ENCODE peak calls at places on chromosomes 1 and 21, in ten cellular contexts. One of them, this sample, is unnamed.

GRCh38 chr1:244340396-244340795 is 111.3 kb downstream of the ADSS2 start:
- DNase-seq in IMR-90: no peak
- DNase-seq in left cardiac atrium: no peak
- DNase-seq in EH: no peak
- DNase-seq in Karpas-422: peak
- DNase-seq in M059J: no peak
- DNase-seq in T1000: no peak
- DNase-seq in endodermal cell: peak
- DNase-seq in HT1080: no peak
- DNase-seq in activated CD8-positive, alpha-beta memory T cell treated with anti-CD3 and anti-CD28 coated beads, Interleukin-2, amount 50 U/mL, for 48 hours: no peak
- DNase-seq in this sample: no peak

GRCh38 chr1:24074817-24075725 is 36.9 kb downstream of the MYOM3 start:
- DNase-seq in IMR-90: no peak
- DNase-seq in left cardiac atrium: no peak
- DNase-seq in EH: no peak
- DNase-seq in Karpas-422: no peak
- DNase-seq in M059J: peak
- DNase-seq in T1000: no peak
- DNase-seq in endodermal cell: no peak
- DNase-seq in HT1080: no peak
- DNase-seq in activated CD8-positive, alpha-beta memory T cell treated with anti-CD3 and anti-CD28 coated beads, Interleukin-2, amount 50 U/mL, for 48 hours: no peak
- DNase-seq in this sample: no peak

GRCh38 chr1:63674865-63675815 is 81.9 kb downstream of the PGM1 start:
- DNase-seq in IMR-90: no peak
- DNase-seq in left cardiac atrium: no peak
- DNase-seq in EH: no peak
- DNase-seq in Karpas-422: no peak
- DNase-seq in M059J: no peak
- DNase-seq in T1000: no peak
- DNase-seq in endodermal cell: no peak
- DNase-seq in HT1080: no peak
- DNase-seq in activated CD8-positive, alpha-beta memory T cell treated with anti-CD3 and anti-CD28 coated beads, Interleukin-2, amount 50 U/mL, for 48 hours: no peak
- DNase-seq in this sample: peak

GRCh38 chr1:78003070-78003751 is 1.5 kb upstream of the DNAJB4 start:
- DNase-seq in IMR-90: no peak
- DNase-seq in left cardiac atrium: no peak
- DNase-seq in EH: no peak
- DNase-seq in Karpas-422: peak
- DNase-seq in M059J: no peak
- DNase-seq in T1000: no peak
- DNase-seq in endodermal cell: no peak
- DNase-seq in HT1080: no peak
- DNase-seq in activated CD8-positive, alpha-beta memory T cell treated with anti-CD3 and anti-CD28 coated beads, Interleukin-2, amount 50 U/mL, for 48 hours: no peak
- DNase-seq in this sample: no peak

GRCh38 chr21:36065497-36066036 is 4.3 kb upstream of the CBR1 start:
- DNase-seq in IMR-90: peak
- DNase-seq in left cardiac atrium: no peak
- DNase-seq in EH: peak
- DNase-seq in Karpas-422: no peak
- DNase-seq in M059J: peak
- DNase-seq in T1000: no peak
- DNase-seq in endodermal cell: no peak
- DNase-seq in HT1080: peak
- DNase-seq in activated CD8-positive, alpha-beta memory T cell treated with anti-CD3 and anti-CD28 coated beads, Interleukin-2, amount 50 U/mL, for 48 hours: no peak
- DNase-seq in this sample: peak

GRCh38 chr1:192839164-192840066 is 30.6 kb downstream of the RGS2 start:
- DNase-seq in IMR-90: no peak
- DNase-seq in left cardiac atrium: no peak
- DNase-seq in EH: no peak
- DNase-seq in Karpas-422: no peak
- DNase-seq in M059J: no peak
- DNase-seq in T1000: no peak
- DNase-seq in endodermal cell: no peak
- DNase-seq in HT1080: no peak
- DNase-seq in activated CD8-positive, alpha-beta memory T cell treated with anti-CD3 and anti-CD28 coated beads, Interleukin-2, amount 50 U/mL, for 48 hours: no peak
- DNase-seq in this sample: no peak

GRCh38 chr1:103489881-103490280 is 35.6 kb upstream of the RNPC3 start:
- DNase-seq in IMR-90: peak
- DNase-seq in left cardiac atrium: no peak
- DNase-seq in EH: peak
- DNase-seq in Karpas-422: no peak
- DNase-seq in M059J: peak
- DNase-seq in T1000: no peak
- DNase-seq in endodermal cell: no peak
- DNase-seq in HT1080: peak
- DNase-seq in activated CD8-positive, alpha-beta memory T cell treated with anti-CD3 and anti-CD28 coated beads, Interleukin-2, amount 50 U/mL, for 48 hours: no peak
- DNase-seq in this sample: peak

GRCh38 chr1:235875236-235875635 is 8.5 kb upstream of the LYST start:
- DNase-seq in IMR-90: no peak
- DNase-seq in left cardiac atrium: no peak
- DNase-seq in EH: no peak
- DNase-seq in Karpas-422: peak
- DNase-seq in M059J: no peak
- DNase-seq in T1000: no peak
- DNase-seq in endodermal cell: no peak
- DNase-seq in HT1080: no peak
- DNase-seq in activated CD8-positive, alpha-beta memory T cell treated with anti-CD3 and anti-CD28 coated beads, Interleukin-2, amount 50 U/mL, for 48 hours: no peak
- DNase-seq in this sample: no peak

GRCh38 chr1:178238722-178239510 is 145.0 kb downstream of the RASAL2 start:
- DNase-seq in IMR-90: peak
- DNase-seq in left cardiac atrium: no peak
- DNase-seq in EH: peak
- DNase-seq in Karpas-422: no peak
- DNase-seq in M059J: peak
- DNase-seq in T1000: peak
- DNase-seq in endodermal cell: no peak
- DNase-seq in HT1080: peak
- DNase-seq in activated CD8-positive, alpha-beta memory T cell treated with anti-CD3 and anti-CD28 coated beads, Interleukin-2, amount 50 U/mL, for 48 hours: no peak
- DNase-seq in this sample: peak

GRCh38 chr1:228996286-228996685 is 261.0 kb downstream of the RHOU start:
- DNase-seq in IMR-90: no peak
- DNase-seq in left cardiac atrium: no peak
- DNase-seq in EH: no peak
- DNase-seq in Karpas-422: no peak
- DNase-seq in M059J: no peak
- DNase-seq in T1000: no peak
- DNase-seq in endodermal cell: no peak
- DNase-seq in HT1080: no peak
- DNase-seq in activated CD8-positive, alpha-beta memory T cell treated with anti-CD3 and anti-CD28 coated beads, Interleukin-2, amount 50 U/mL, for 48 hours: no peak
- DNase-seq in this sample: no peak

GRCh38 chr1:114181356-114181755 is 27.7 kb upstream of the SYT6 start:
- DNase-seq in IMR-90: no peak
- DNase-seq in left cardiac atrium: no peak
- DNase-seq in EH: no peak
- DNase-seq in Karpas-422: no peak
- DNase-seq in M059J: no peak
- DNase-seq in T1000: no peak
- DNase-seq in endodermal cell: peak
- DNase-seq in HT1080: no peak
- DNase-seq in activated CD8-positive, alpha-beta memory T cell treated with anti-CD3 and anti-CD28 coated beads, Interleukin-2, amount 50 U/mL, for 48 hours: no peak
- DNase-seq in this sample: no peak

This sample was measured in choroid plexus epithelial cell.